ENCODE peak calls at places on chromosome 12, in ten cellular contexts. Z, L, Q, E, D, T, J, C, Y and W are unnamed samples.

GRCh38 chr12:54355104-54355815 is 9.0 kb downstream of the GPR84 start:
- DNase-seq in E (no peak), T (no peak), L (no peak), D (peak), C (no peak), Q (no peak), Z (no peak), J (peak), Y (no peak), W (no peak)

GRCh38 chr12:66169221-66170170 is at the start of gene TMBIM4:
- DNase-seq in Q (peak), D (peak), C (peak), T (peak), E (peak), L (peak), Y (peak), J (peak), Z (peak), W (peak)

GRCh38 chr12:116691636-116692035 is 46.2 kb downstream of the SPRING1 start:
- DNase-seq in Y (no peak), C (no peak), D (no peak), J (no peak), Q (no peak), L (no peak), T (no peak), E (no peak), Z (no peak), W (no peak)

GRCh38 chr12:13163868-13164267 is 32.7 kb upstream of the EMP1 start:
- DNase-seq in D (no peak), J (no peak), Z (no peak), L (no peak), E (no peak), Q (no peak), T (no peak), C (no peak), Y (no peak), W (no peak)

GRCh38 chr12:86663691-86664090 is 407.5 kb upstream of the MGAT4C start:
- DNase-seq in E (no peak), Q (no peak), J (no peak), D (no peak), L (no peak), C (no peak), Z (no peak), T (no peak), Y (no peak), W (peak)

GRCh38 chr12:89064780-89065179 is 287.5 kb downstream of the DUSP6 start:
- DNase-seq in J (no peak), L (no peak), E (no peak), Z (no peak), T (no peak), Y (no peak), Q (peak), C (no peak), D (no peak), W (no peak)

GRCh38 chr12:70576341-70577282 is 60.6 kb downstream of the PTPRB start:
- DNase-seq in L (peak), E (no peak), T (peak), Z (peak), Q (peak), D (no peak), Y (no peak), C (no peak), J (no peak), W (peak)

GRCh38 chr12:96478011-96478410 is 11.4 kb upstream of the CFAP54 start:
- DNase-seq in Y (no peak), E (no peak), C (no peak), L (no peak), J (no peak), D (no peak), T (no peak), Z (no peak), Q (no peak), W (no peak)

GRCh38 chr12:65642006-65642695 is 182.1 kb upstream of the HMGA2 start:
- DNase-seq in Z (no peak), L (no peak), Y (no peak), T (no peak), Q (no peak), C (no peak), D (no peak), J (no peak), E (no peak), W (no peak)

GRCh38 chr12:96143392-96143791 is 50.8 kb upstream of the ELK3 start:
- DNase-seq in J (no peak), T (no peak), E (no peak), L (peak), Q (no peak), C (no peak), D (no peak), Z (no peak), Y (no peak), W (no peak)

GRCh38 chr12:2652011-2652400 is 142.8 kb upstream of the FKBP4 start:
- DNase-seq in D (no peak), J (peak), E (no peak), Q (no peak), Z (no peak), Y (no peak), L (no peak), C (no peak), T (no peak), W (no peak)

GRCh38 chr12:76041406-76041805 is 9.8 kb upstream of the PHLDA1 start:
- DNase-seq in Z (no peak), E (no peak), J (no peak), Q (no peak), C (no peak), D (no peak), T (no peak), L (no peak), Y (peak), W (no peak)

GRCh38 chr12:55847603-55848329 is 5.0 kb upstream of the MMP19 start:
- DNase-seq in D (no peak), Q (peak), J (no peak), E (peak), L (no peak), Y (peak), C (peak), T (no peak), Z (peak), W (no peak)

GRCh38 chr12:100554608-100555077 is 18.8 kb upstream of the GAS2L3 start:
- DNase-seq in J (no peak), L (peak), Q (peak), Y (no peak), D (peak), T (peak), C (no peak), Z (peak), E (no peak), W (peak)